ENCODE peak calls at places on chromosomes 5 and 9, in six cellular contexts. O is lower lobe of right lung, Y is foreskin fibroblast, I is choroid plexus epithelial cell, D is uterus, N is thoracic aorta. F is an unnamed sample.

GRCh38 chr9:101271102-101271501 is 113.7 kb downstream of the BAAT start:
- DNase-seq in O (no peak), Y (no peak), I (no peak), D (no peak), N (no peak), F (no peak)

GRCh38 chr9:98902925-98903324 is 40.8 kb upstream of the COL15A1 start:
- DNase-seq in O (no peak), Y (no peak), I (no peak), D (no peak), N (no peak), F (no peak)

GRCh38 chr9:121222524-121223171 is 21.0 kb upstream of the RAB14 start:
- DNase-seq in O (no peak), Y (peak; percentile 73), I (peak; percentile 74), D (no peak), N (no peak), F (peak; percentile 61)

GRCh38 chr5:72598461-72599433 is 91.5 kb upstream of the ZNF366 start:
- DNase-seq in O (no peak), Y (peak; percentile 62), I (peak; percentile 85), D (no peak), N (no peak), F (peak; percentile 44)

GRCh38 chr9:83965350-83966208 is 14.4 kb downstream of the HNRNPK start:
- DNase-seq in O (no peak), Y (peak; percentile 64), I (peak; percentile 48), D (no peak), N (no peak), F (no peak)

GRCh38 chr9:117768740-117769400 is 64.7 kb downstream of the TLR4 start:
- DNase-seq in O (no peak), Y (peak; percentile 38), I (peak; percentile 59), D (no peak), N (no peak), F (no peak)

GRCh38 chr5:11182441-11183080 is 421.5 kb upstream of the DAP start:
- DNase-seq in O (no peak), Y (peak; percentile 35), I (peak; percentile 53), D (no peak), N (no peak), F (peak; percentile 57)

GRCh38 chr9:75653335-75653734 is 237.1 kb upstream of the PCSK5 start:
- DNase-seq in O (no peak), Y (no peak), I (no peak), D (no peak), N (no peak), F (no peak)

GRCh38 chr5:157568717-157569116 is 6.9 kb downstream of the ADAM19 start:
- DNase-seq in O (no peak), Y (no peak), I (no peak), D (no peak), N (no peak), F (no peak)

GRCh38 chr5:136084698-136085097 is 47.9 kb upstream of the SMAD5 start:
- DNase-seq in O (no peak), Y (no peak), I (no peak), D (peak; percentile 41), N (peak; percentile 60), F (no peak)

GRCh38 chr9:126398403-126399058 is 71.9 kb downstream of the MVB12B start:
- DNase-seq in O (peak; percentile 87), Y (peak; percentile 81), I (peak; percentile 70), D (peak; percentile 64), N (peak; percentile 29), F (peak; percentile 35)
- TF ChIP-seq CTCF in O (peak; percentile 99), Y (peak; percentile 90), I (peak; percentile 98), D (peak; percentile 94), N (peak; percentile 92), F (peak; percentile 98)

DNA sequence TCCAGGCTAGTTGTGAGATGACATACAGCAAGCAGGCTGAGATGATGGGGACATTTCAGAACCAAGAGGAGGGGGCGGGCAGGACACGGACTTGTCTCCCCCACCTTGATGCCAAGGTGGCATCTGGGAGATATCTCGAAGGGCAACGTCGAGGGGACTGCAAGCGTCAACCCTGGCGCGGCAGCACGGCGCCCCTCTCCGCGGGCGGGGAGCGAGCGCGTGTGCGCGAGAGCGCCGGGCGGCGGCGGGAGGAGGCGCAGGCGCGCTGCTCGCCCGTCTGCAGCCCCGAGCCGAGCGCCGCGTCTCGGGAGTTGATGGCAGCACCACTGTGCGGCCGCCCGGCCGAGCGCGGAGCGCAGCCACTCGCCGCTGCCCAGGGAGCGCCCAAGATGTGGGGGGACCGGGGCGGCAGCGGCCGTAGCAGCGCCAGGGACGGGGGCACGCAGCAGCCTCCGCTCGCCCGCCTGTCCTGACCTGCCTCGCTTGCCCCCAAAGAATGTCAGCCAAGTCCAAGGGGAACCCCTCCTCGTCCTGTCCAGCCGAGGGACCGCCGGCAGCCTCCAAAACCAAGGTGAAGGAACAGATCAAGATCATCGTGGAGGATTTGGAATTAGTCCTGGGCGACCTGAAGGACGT is at the start of gene PRR16:
- DNase-seq in O (no peak), Y (peak; percentile 94), I (peak; percentile 80), D (peak; percentile 39), N (no peak), F (peak; percentile 55)
- TF ChIP-seq CTCF in O (peak; percentile 35), Y (no peak), I (peak; percentile 18), D (peak; percentile 59), N (peak; percentile 42), F (peak; percentile 72)

DNA sequence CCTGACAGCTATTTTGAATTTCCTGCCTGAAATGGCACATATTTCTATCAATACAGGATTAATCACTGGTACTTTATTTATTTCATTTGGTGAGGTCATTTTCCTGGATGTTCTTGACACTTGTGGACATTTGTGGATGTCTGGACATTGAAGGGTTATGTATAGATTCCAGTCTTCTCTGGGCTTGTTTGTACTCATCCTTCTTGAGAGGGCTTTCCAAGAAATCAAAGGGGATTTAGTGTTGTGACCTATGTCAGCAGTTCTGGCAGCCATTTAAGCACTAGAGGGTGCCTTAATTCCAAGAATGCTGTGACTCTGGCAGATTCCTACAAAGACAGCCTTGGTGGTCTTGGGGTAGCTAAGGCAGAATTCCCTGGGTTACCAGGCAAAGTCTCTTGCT is 259.7 kb downstream of the CSNK1G3 start:
- DNase-seq in O (no peak), Y (no peak), I (no peak), D (no peak), N (no peak), F (no peak)
- TF ChIP-seq CTCF in O (no peak), Y (no peak), I (no peak), D (no peak), N (no peak), F (no peak)

DNA sequence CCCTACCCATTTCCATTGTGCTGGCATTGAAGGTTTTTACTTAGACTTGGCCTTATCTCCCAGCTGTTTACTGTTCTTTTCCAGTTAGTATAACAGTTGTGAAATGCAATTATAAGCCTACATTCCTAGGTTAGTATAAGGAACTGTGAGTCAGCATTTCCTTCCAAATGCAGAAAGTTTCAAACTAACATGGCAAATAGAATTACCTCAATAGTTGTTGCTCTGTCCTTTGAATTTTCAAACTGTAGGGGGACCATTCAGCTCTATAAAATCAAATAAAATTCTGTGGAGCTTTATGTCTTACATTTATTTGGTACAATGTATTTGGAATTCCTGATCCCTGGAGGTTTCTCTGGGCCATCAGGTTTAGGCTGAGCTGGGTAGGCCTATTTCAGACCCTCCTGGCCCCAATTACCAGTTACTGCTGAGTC is 47.2 kb downstream of the ARHGEF28 start:
- DNase-seq in O (no peak), Y (peak; percentile 82), I (peak; percentile 93), D (no peak), N (no peak), F (peak; percentile 85)
- TF ChIP-seq CTCF in O (no peak), Y (no peak), I (peak; percentile 29), D (no peak), N (no peak), F (peak; percentile 56)

DNA sequence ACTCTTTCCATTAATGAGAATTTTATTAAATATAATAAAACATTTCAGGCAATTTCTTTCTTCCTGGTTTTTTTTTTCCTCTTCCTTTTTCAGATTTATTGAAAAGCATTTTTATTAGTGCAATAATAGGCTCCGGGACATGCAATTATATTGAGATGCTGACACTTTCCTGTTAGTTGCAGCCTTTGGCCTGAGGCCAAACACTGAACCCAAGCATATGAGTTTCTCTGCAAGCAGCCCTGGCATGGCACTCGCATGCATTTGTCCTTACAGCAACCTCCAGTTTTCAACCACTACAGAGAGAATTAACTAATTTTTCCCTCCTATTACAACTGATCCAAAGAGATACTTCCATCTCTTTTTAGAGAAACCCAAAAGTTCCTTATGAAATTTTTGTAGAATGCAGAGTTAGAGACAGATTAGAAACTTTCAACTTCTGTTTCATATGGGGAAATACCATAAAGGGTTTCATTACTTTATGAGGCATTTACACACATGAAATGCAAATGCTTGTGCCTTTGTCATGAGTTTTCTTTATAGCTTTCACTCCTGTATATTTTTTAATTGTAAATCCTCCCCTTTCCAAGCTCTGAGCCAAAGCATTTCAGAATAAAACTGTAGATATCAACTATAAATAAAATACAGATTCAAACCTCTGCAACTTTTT is 183.0 kb downstream of the CETN3 start:
- DNase-seq in O (no peak), Y (no peak), I (no peak), D (peak; percentile 17), N (no peak), F (no peak)
- TF ChIP-seq CTCF in O (no peak), Y (no peak), I (no peak), D (no peak), N (no peak), F (no peak)

DNA sequence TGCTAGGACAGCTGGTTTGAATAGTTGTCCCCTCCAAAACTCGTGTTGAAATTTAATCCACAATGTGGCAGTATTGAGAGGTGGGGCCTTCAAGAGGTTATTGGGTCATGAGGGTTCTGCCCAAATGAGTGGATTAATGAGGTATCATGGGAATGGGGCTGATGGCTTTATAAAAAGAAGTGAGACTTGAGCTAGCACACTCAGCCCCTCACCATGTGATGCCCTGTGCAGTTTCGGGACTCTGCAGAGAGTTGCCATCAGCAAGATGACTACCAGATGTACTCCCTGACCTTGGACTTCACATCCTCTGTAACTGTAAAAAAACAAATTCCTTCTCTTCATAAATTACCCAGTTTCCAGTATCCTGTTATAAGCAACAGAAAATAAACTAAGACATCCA is 33.1 kb downstream of the RANBP6 start:
- DNase-seq in O (no peak), Y (peak; percentile 8), I (peak; percentile 4), D (no peak), N (no peak), F (no peak)
- TF ChIP-seq CTCF in O (no peak), Y (no peak), I (no peak), D (no peak), N (no peak), F (no peak)

GRCh38 chr9:79116064-79116463 is 455.7 kb upstream of the TLE4 start:
- DNase-seq in O (no peak), Y (peak; percentile 11), I (peak; percentile 7), D (no peak), N (no peak), F (no peak)
- TF ChIP-seq CTCF in O (no peak), Y (no peak), I (peak; percentile 29), D (no peak), N (no peak), F (no peak)

DNA sequence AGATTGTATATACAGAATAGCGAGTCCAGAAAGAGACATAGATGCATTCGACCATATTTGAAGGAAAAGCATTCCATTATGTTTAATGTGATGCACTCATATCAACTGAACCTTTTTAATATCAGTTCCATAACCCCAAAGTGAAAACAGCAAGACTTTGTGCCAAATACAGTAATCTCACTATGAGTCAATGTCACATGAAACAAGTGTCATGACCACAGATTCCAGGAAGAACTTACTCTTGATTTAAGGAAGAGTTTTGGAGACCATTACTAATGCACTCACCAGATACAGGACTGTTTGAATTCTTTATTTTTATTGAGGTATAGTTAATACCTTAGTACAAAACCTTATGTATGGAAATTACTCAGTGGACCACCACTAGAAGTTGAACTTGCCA is 220.5 kb downstream of the SH3GL2 start:
- DNase-seq in O (no peak), Y (peak; percentile 49), I (peak; percentile 39), D (no peak), N (no peak), F (no peak)
- TF ChIP-seq CTCF in O (no peak), Y (no peak), I (no peak), D (no peak), N (no peak), F (no peak)

GRCh38 chr9:137303031-137303892 is 1.2 kb upstream of the NRARP start:
- DNase-seq in O (peak; percentile 47), Y (peak; percentile 27), I (peak; percentile 24), D (no peak), N (no peak), F (no peak)
- TF ChIP-seq CTCF in O (no peak), Y (no peak), I (no peak), D (no peak), N (no peak), F (no peak)